ENCODE peak calls at places on chromosome 17, in four cellular contexts. C is stomach, H is brain microvascular endothelial cell, E is GM13977. O is an unnamed sample.

GRCh38 chr17:13256545-13256944 is 238.7 kb upstream of the ELAC2 start:
- DNase-seq in E (no peak), C (no peak), H (no peak), O (no peak)

GRCh38 chr17:164536-165235 is 16.8 kb downstream of the DOC2B start:
- DNase-seq in H (peak), E (peak), C (peak), O (peak)

GRCh38 chr17:10060526-10060925 is 137.9 kb downstream of the GAS7 start:
- DNase-seq in H (no peak), C (no peak), E (no peak), O (no peak)

GRCh38 chr17:78399693-78400144 is 21.3 kb downstream of the PGS1 start:
- DNase-seq in E (no peak), H (no peak), C (no peak), O (no peak)

GRCh38 chr17:65022751-65023421 is 33.7 kb downstream of the GNA13 start:
- DNase-seq in H (peak), C (no peak), E (peak), O (peak)

GRCh38 chr17:40355123-40355803 is 9.3 kb downstream of the GJD3 start:
- DNase-seq in E (peak), C (peak), H (no peak), O (peak)

GRCh38 chr17:38870259-38871165 is 654 bp downstream of the LASP1 start:
- DNase-seq in C (peak), E (peak), H (no peak), O (no peak)

GRCh38 chr17:6366144-6366755 is 68.7 kb downstream of the AIPL1 start:
- DNase-seq in C (no peak), H (no peak), E (no peak), O (no peak)

GRCh38 chr17:34892864-34893263 is 68.4 kb downstream of the CCT6B start:
- DNase-seq in E (peak), H (no peak), C (no peak), O (no peak)

GRCh38 chr17:36675786-36676185 is 74.4 kb downstream of the MRM1 start:
- DNase-seq in C (no peak), E (no peak), H (no peak), O (no peak)

GRCh38 chr17:68740555-68741447 is 139.6 kb upstream of the FAM20A start:
- DNase-seq in H (no peak), C (no peak), E (no peak), O (no peak)
- TF ChIP-seq CTCF in H (peak), C (no peak), E (no peak), O (no peak)

GRCh38 chr17:62724398-62725146 is 83.5 kb downstream of the MARCHF10 start:
- DNase-seq in C (no peak), E (peak), H (no peak), O (no peak)
- TF ChIP-seq CTCF in C (no peak), E (no peak), H (no peak), O (no peak)

GRCh38 chr17:43368740-43369506 is 29.9 kb upstream of the ARL4D start:
- DNase-seq in C (peak), H (peak), E (peak), O (peak)
- TF ChIP-seq CTCF in C (no peak), H (peak), E (peak), O (peak)

GRCh38 chr17:33099906-33100305 is 108.3 kb downstream of the SPACA3 start:
- DNase-seq in H (no peak), E (no peak), C (no peak), O (no peak)
- TF ChIP-seq CTCF in H (no peak), E (no peak), C (no peak), O (no peak)

DNA sequence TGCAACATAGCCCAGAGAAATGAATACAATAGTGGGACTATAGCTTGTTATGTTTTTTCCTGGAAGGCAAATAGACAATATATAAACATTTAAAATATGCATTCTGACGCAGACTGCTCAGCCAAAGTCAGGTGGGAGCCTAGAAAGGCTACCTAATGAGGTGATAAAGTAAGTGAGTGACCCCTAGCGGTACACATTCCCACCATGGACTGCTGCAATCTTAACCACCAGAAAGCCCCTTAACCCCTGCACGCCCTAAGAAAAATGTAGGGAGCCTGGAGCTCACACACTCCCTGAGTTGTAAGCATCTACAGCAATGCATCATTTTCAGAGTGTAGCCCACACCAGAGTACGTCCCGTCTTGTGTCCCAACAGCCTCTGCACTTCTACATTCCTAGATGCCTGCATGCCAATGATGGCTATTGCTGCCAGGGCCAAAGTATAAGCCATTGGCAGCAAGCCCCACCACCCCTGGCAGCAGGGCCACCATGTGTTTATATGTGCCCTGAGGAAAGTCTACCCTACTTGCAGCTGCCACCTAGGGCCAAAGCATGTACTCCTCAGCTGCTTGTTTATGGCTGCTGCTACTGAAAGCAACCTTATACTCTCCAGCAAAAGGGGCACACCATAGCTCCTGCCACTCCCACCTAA is 127.6 kb downstream of the KIF2B start:
- DNase-seq in C (no peak), H (no peak), E (no peak), O (no peak)
- TF ChIP-seq CTCF in C (no peak), H (no peak), E (no peak), O (no peak)

GRCh38 chr17:59897090-59897489 is 4.2 kb downstream of the RPS6KB1 start:
- DNase-seq in E (no peak), C (no peak), H (no peak), O (no peak)
- TF ChIP-seq CTCF in E (no peak), C (no peak), H (no peak), O (no peak)

DNA sequence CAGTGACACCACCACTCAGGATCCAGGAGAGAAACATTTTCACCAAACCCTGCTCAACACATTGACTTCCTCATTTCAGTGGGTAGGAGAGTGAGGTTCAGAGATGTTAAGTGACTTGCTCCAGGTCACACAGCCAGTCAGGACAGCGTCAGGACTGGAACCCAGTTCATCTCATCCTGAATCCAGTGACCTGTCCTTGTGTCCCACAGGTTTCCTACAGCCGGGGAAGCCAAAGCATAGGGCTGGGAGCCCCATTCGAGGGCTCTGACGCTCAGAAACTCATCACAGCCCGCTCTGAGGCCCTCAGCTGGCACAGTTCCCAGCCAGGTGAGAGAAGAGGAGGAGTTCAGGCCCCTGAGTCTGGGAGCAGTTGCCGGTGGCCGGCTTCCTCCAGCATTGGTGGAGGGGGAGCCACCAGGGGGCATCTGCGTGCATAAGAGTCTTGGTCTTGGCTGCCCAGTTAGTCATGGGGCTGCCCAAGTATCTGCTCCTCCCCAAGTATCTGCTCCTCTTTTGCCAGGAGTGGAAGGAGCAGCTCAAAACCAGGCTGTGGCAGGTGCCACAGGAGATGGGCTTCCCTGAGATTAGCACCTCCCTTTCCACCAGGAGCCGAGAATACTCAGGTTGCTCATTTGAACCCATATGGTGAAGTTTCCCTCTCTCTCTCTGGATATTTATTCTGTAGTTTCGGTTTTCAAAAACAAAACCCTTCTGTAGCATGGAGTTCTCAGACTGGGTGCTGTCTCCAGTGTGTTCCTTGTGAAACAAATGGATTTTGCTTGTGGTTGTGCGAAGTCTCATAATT is 56.0 kb downstream of the TNFRSF13B start:
- DNase-seq in H (peak), E (peak), C (peak), O (peak)
- TF ChIP-seq CTCF in H (peak), E (peak), C (peak), O (peak)

O was measured in fibroblast of pulmonary artery.